ENCODE peak calls at places on chromosomes 16 and 17, in four cellular contexts. One of them, this sample, is unnamed.

GRCh38 chr17:6893382-6894205 is 62.1 kb upstream of the TEKT1 start:
- DNase-seq in WTC11: peak
- DNase-seq in BE2C: no peak
- DNase-seq in caudate nucleus: no peak
- DNase-seq in this sample: no peak

GRCh38 chr16:82137819-82138177 is 32.2 kb downstream of the MPHOSPH6 start:
- DNase-seq in WTC11: no peak
- DNase-seq in BE2C: no peak
- DNase-seq in caudate nucleus: no peak
- DNase-seq in this sample: no peak

GRCh38 chr17:39110435-39111136 is 40.9 kb downstream of the PLXDC1 start:
- DNase-seq in WTC11: no peak
- DNase-seq in BE2C: no peak
- DNase-seq in caudate nucleus: no peak
- DNase-seq in this sample: no peak

GRCh38 chr17:17682737-17683675 is 1.7 kb downstream of the RAI1 start:
- DNase-seq in WTC11: peak
- DNase-seq in BE2C: peak
- DNase-seq in caudate nucleus: peak
- DNase-seq in this sample: peak

GRCh38 chr17:751269-752001 is 629 bp downstream of the GEMIN4 start:
- DNase-seq in WTC11: peak
- DNase-seq in BE2C: no peak
- DNase-seq in caudate nucleus: no peak
- DNase-seq in this sample: no peak

GRCh38 chr16:11877374-11877773 is 26.0 kb upstream of the RSL1D1 start:
- DNase-seq in WTC11: no peak
- DNase-seq in BE2C: no peak
- DNase-seq in caudate nucleus: no peak
- DNase-seq in this sample: no peak

GRCh38 chr17:41692722-41693521 is 4.2 kb downstream of the EIF1 start:
- DNase-seq in WTC11: no peak
- DNase-seq in BE2C: no peak
- DNase-seq in caudate nucleus: no peak
- DNase-seq in this sample: no peak

GRCh38 chr16:75087040-75087979 is 29.3 kb downstream of the LDHD start:
- DNase-seq in WTC11: no peak
- DNase-seq in BE2C: no peak
- DNase-seq in caudate nucleus: no peak
- DNase-seq in this sample: no peak

GRCh38 chr16:85612801-85613608 is at the start of gene GSE1:
- DNase-seq in WTC11: peak
- DNase-seq in BE2C: peak
- DNase-seq in caudate nucleus: no peak
- DNase-seq in this sample: peak

GRCh38 chr17:49846938-49847712 is 744 bp downstream of the TAC4 start:
- DNase-seq in WTC11: no peak
- DNase-seq in BE2C: no peak
- DNase-seq in caudate nucleus: no peak
- DNase-seq in this sample: no peak

GRCh38 chr17:5183410-5183793 is 8.3 kb downstream of the ZNF594 start:
- DNase-seq in WTC11: no peak
- DNase-seq in BE2C: no peak
- DNase-seq in caudate nucleus: no peak
- DNase-seq in this sample: no peak

GRCh38 chr17:9982159-9982558 is 77.1 kb upstream of the RCVRN start:
- DNase-seq in WTC11: peak
- DNase-seq in BE2C: no peak
- DNase-seq in caudate nucleus: no peak
- DNase-seq in this sample: no peak

GRCh38 chr16:3259097-3259496 is 2.7 kb upstream of the MEFV start:
- DNase-seq in WTC11: no peak
- DNase-seq in BE2C: no peak
- DNase-seq in caudate nucleus: no peak
- DNase-seq in this sample: peak

GRCh38 chr16:76612497-76612896 is 335.3 kb downstream of the CNTNAP4 start:
- DNase-seq in WTC11: no peak
- DNase-seq in BE2C: no peak
- DNase-seq in caudate nucleus: no peak
- DNase-seq in this sample: no peak

GRCh38 chr17:7932949-7933348 is 943 bp downstream of the CNTROB start:
- DNase-seq in WTC11: peak
- DNase-seq in BE2C: peak
- DNase-seq in caudate nucleus: no peak
- DNase-seq in this sample: no peak

GRCh38 chr16:4203748-4204147 is 38.1 kb downstream of the SRL start:
- DNase-seq in WTC11: no peak
- DNase-seq in BE2C: no peak
- DNase-seq in caudate nucleus: no peak
- DNase-seq in this sample: no peak

GRCh38 chr16:89436362-89436761 is 54.0 kb downstream of the ANKRD11 start:
- DNase-seq in WTC11: no peak
- DNase-seq in BE2C: no peak
- DNase-seq in caudate nucleus: no peak
- DNase-seq in this sample: no peak

GRCh38 chr17:48545022-48545376 is at the start of gene HOXB2:
- DNase-seq in WTC11: no peak
- DNase-seq in BE2C: no peak
- DNase-seq in caudate nucleus: no peak
- DNase-seq in this sample: no peak

GRCh38 chr17:7857724-7858486 is at the start of gene CYB5D1:
- DNase-seq in WTC11: peak
- DNase-seq in BE2C: peak
- DNase-seq in caudate nucleus: peak
- DNase-seq in this sample: peak

GRCh38 chr16:23949630-23950290 is 114.0 kb downstream of the PRKCB start:
- DNase-seq in WTC11: no peak
- DNase-seq in BE2C: no peak
- DNase-seq in caudate nucleus: no peak
- DNase-seq in this sample: no peak

GRCh38 chr17:7580631-7581554 is 1.5 kb downstream of the CD68 start:
- DNase-seq in WTC11: no peak
- DNase-seq in BE2C: no peak
- DNase-seq in caudate nucleus: no peak
- DNase-seq in this sample: no peak

GRCh38 chr17:28193241-28193640 is 125.8 kb upstream of the TMEM97 start:
- DNase-seq in WTC11: no peak
- DNase-seq in BE2C: no peak
- DNase-seq in caudate nucleus: no peak
- DNase-seq in this sample: no peak

GRCh38 chr17:40864661-40865380 is 2.2 kb downstream of the KRT12 start:
- DNase-seq in WTC11: no peak
- DNase-seq in BE2C: no peak
- DNase-seq in caudate nucleus: no peak
- DNase-seq in this sample: no peak

GRCh38 chr17:4796550-4796915 is 569 bp downstream of the PSMB6 start:
- DNase-seq in WTC11: peak
- DNase-seq in BE2C: peak
- DNase-seq in caudate nucleus: no peak
- DNase-seq in this sample: no peak

GRCh38 chr16:86751081-86752030 is 173.0 kb downstream of the FOXL1 start:
- DNase-seq in WTC11: no peak
- DNase-seq in BE2C: no peak
- DNase-seq in caudate nucleus: no peak
- DNase-seq in this sample: no peak

GRCh38 chr16:79008036-79008868 is 592.3 kb downstream of the MAF start:
- DNase-seq in WTC11: no peak
- DNase-seq in BE2C: no peak
- DNase-seq in caudate nucleus: no peak
- DNase-seq in this sample: no peak

GRCh38 chr17:1227917-1228751 is 42.1 kb upstream of the BHLHA9 start:
- DNase-seq in WTC11: peak
- DNase-seq in BE2C: no peak
- DNase-seq in caudate nucleus: no peak
- DNase-seq in this sample: no peak

GRCh38 chr17:50108556-50108955 is 13.4 kb downstream of the PDK2 start:
- DNase-seq in WTC11: no peak
- DNase-seq in BE2C: no peak
- DNase-seq in caudate nucleus: peak
- DNase-seq in this sample: no peak

GRCh38 chr17:71338396-71338795 is 782.4 kb upstream of the SOX9 start:
- DNase-seq in WTC11: no peak
- DNase-seq in BE2C: no peak
- DNase-seq in caudate nucleus: no peak
- DNase-seq in this sample: no peak

GRCh38 chr16:3461120-3461519 is 17.6 kb downstream of the NAA60 start:
- DNase-seq in WTC11: no peak
- DNase-seq in BE2C: no peak
- DNase-seq in caudate nucleus: no peak
- DNase-seq in this sample: no peak

GRCh38 chr17:74759243-74759801 is 10.9 kb downstream of the NHERF1 start:
- DNase-seq in WTC11: no peak
- DNase-seq in BE2C: no peak
- DNase-seq in caudate nucleus: no peak
- DNase-seq in this sample: no peak

GRCh38 chr16:89633064-89633631 is 19.7 kb downstream of the DPEP1 start:
- DNase-seq in WTC11: no peak
- DNase-seq in BE2C: peak
- DNase-seq in caudate nucleus: no peak
- DNase-seq in this sample: no peak

GRCh38 chr17:82236142-82236971 is 7.5 kb downstream of the SLC16A3 start:
- DNase-seq in WTC11: peak
- DNase-seq in BE2C: peak
- DNase-seq in caudate nucleus: peak
- DNase-seq in this sample: no peak

This sample was measured in substantia nigra.